ENCODE peak calls at places on chromosomes 3 and 15, in seven cellular contexts. M is naive thymus-derived CD8-positive, alpha-beta T cell; F is caudate nucleus; O is DMS 273 treated with DMSO at 0.1 percent for 48 hours; Y is HFFc6; N is choroid plexus epithelial cell; L is putamen. A is an unnamed sample.
A peak's percentile ranks its signal among the peaks of the same experiment; 100 is the strongest.

GRCh38 chr3:101036213-101036618 is 43.0 kb upstream of the ABI3BP start:
- DNase-seq in M (no peak), F (no peak), O (no peak), Y (peak; percentile 97), N (peak; percentile 96), L (no peak), A (no peak)

GRCh38 chr3:15157441-15157840 is 48.6 kb upstream of the CAPN7 start:
- DNase-seq in M (no peak), F (no peak), O (no peak), Y (no peak), N (no peak), L (no peak), A (no peak)

GRCh38 chr3:44434834-44435510 is 42.5 kb downstream of the ZNF445 start:
- DNase-seq in M (no peak), F (no peak), O (no peak), Y (no peak), N (no peak), L (no peak), A (no peak)

GRCh38 chr3:55541456-55541855 is 54.4 kb upstream of the WNT5A start:
- DNase-seq in M (no peak), F (no peak), O (no peak), Y (no peak), N (no peak), L (no peak), A (no peak)

GRCh38 chr3:33006571-33007286 is 55.3 kb downstream of the CCR4 start:
- DNase-seq in M (no peak), F (no peak), O (no peak), Y (no peak), N (no peak), L (no peak), A (no peak)

GRCh38 chr15:66897971-66898370 is 167.4 kb upstream of the SMAD3 start:
- DNase-seq in M (no peak), F (no peak), O (no peak), Y (no peak), N (no peak), L (no peak), A (no peak)

GRCh38 chr3:18124501-18124900 is 300.6 kb downstream of the SATB1 start:
- DNase-seq in M (no peak), F (no peak), O (no peak), Y (peak; percentile 75), N (peak; percentile 84), L (no peak), A (no peak)

GRCh38 chr3:84573962-84574361 is 384.8 kb upstream of the CADM2 start:
- DNase-seq in M (no peak), F (no peak), O (no peak), Y (no peak), N (no peak), L (no peak), A (no peak)

GRCh38 chr3:157958471-157958870 is 147.7 kb downstream of the SHOX2 start:
- DNase-seq in M (no peak), F (no peak), O (no peak), Y (no peak), N (peak; percentile 2), L (no peak), A (no peak)

GRCh38 chr3:190368871-190369270 is 19.1 kb upstream of the CLDN16 start:
- DNase-seq in M (no peak), F (no peak), O (no peak), Y (no peak), N (no peak), L (no peak), A (no peak)

GRCh38 chr3:107846282-107846852 is 244.5 kb downstream of the CD47 start:
- DNase-seq in M (no peak), F (peak; percentile 39), O (no peak), Y (peak; percentile 52), N (peak; percentile 84), L (peak; percentile 53), A (no peak)

GRCh38 chr15:42971830-42972229 is 51.3 kb upstream of the TTBK2 start:
- DNase-seq in M (no peak), F (no peak), O (no peak), Y (no peak), N (no peak), L (no peak), A (no peak)

GRCh38 chr15:63240136-63240535 is 37.3 kb upstream of the APH1B start:
- DNase-seq in M (no peak), F (no peak), O (no peak), Y (no peak), N (no peak), L (no peak), A (no peak)

GRCh38 chr3:28240440-28240839 is 979 bp upstream of the CMC1 start:
- DNase-seq in M (no peak), F (no peak), O (peak; percentile 79), Y (no peak), N (no peak), L (no peak), A (peak; percentile 94)

GRCh38 chr15:31461375-31461774 is 134.7 kb downstream of the KLF13 start:
- DNase-seq in M (no peak), F (no peak), O (no peak), Y (no peak), N (no peak), L (no peak), A (no peak)

GRCh38 chr15:91855684-91856553 is 2.4 kb downstream of the SLCO3A1 start:
- DNase-seq in M (no peak), F (no peak), O (peak; percentile 47), Y (no peak), N (no peak), L (no peak), A (peak; percentile 94)

GRCh38 chr15:62868507-62868906 is 174.0 kb upstream of the TPM1 start:
- DNase-seq in M (no peak), F (no peak), O (no peak), Y (peak; percentile 14), N (no peak), L (no peak), A (no peak)

GRCh38 chr3:8443829-8444791 is 57.5 kb upstream of the LMCD1 start:
- DNase-seq in M (no peak), F (peak; percentile 11), O (peak; percentile 39), Y (peak; percentile 99), N (peak; percentile 100), L (peak; percentile 46), A (peak; percentile 6)

GRCh38 chr15:45157974-45158373 is 28.2 kb downstream of the DUOX1 start:
- DNase-seq in M (no peak), F (peak; percentile 44), O (no peak), Y (peak; percentile 64), N (peak; percentile 51), L (peak; percentile 86), A (no peak)

GRCh38 chr3:88057650-88058321 is 1.0 kb downstream of the CGGBP1 start:
- DNase-seq in M (no peak), F (no peak), O (no peak), Y (peak; percentile 6), N (peak; percentile 59), L (peak; percentile 13), A (no peak)

GRCh38 chr3:177058647-177059046 is 138.6 kb downstream of the TBL1XR1 start:
- DNase-seq in M (no peak), F (no peak), O (no peak), Y (no peak), N (no peak), L (no peak), A (no peak)

GRCh38 chr3:110901536-110901935 is 170.1 kb upstream of the NECTIN3 start:
- DNase-seq in M (no peak), F (no peak), O (no peak), Y (no peak), N (no peak), L (no peak), A (no peak)

GRCh38 chr3:101288294-101288693 is 32.1 kb downstream of the IMPG2 start:
- DNase-seq in M (no peak), F (no peak), O (no peak), Y (no peak), N (no peak), L (no peak), A (no peak)

A was measured in NCI-H524.